ENCODE peak calls at places on chromosomes 2 and 18, in six cellular contexts. One of them, this sample, is unnamed. For H3K4me1, the result is how much of the 10 kb centered on the place peaks cover.

GRCh38 chr18:49733321-49733720 is 80.0 kb downstream of the ACAA2 start:
- DNase-seq in A549: no peak
- DNase-seq in tibial nerve: no peak
- DNase-seq in IMR-90: peak
- DNase-seq in lower lobe of right lung: no peak
- DNase-seq in upper lobe of right lung: no peak
- DNase-seq in this sample: no peak

GRCh38 chr18:48997985-48998831 is 47.4 kb upstream of the SMAD7 start:
- DNase-seq in A549: peak
- DNase-seq in tibial nerve: no peak
- DNase-seq in IMR-90: peak
- DNase-seq in lower lobe of right lung: peak
- DNase-seq in upper lobe of right lung: peak
- DNase-seq in this sample: peak

GRCh38 chr2:216857131-216857550 is 2.7 kb downstream of the TNP1 start:
- DNase-seq in A549: no peak
- DNase-seq in tibial nerve: no peak
- DNase-seq in IMR-90: peak
- DNase-seq in lower lobe of right lung: no peak
- DNase-seq in upper lobe of right lung: no peak
- DNase-seq in this sample: no peak

GRCh38 chr2:20603791-20604190 is 47.1 kb downstream of the HS1BP3 start:
- DNase-seq in A549: no peak
- DNase-seq in tibial nerve: peak
- DNase-seq in IMR-90: no peak
- DNase-seq in lower lobe of right lung: no peak
- DNase-seq in upper lobe of right lung: peak
- DNase-seq in this sample: no peak

GRCh38 chr2:119279666-119280065 is 56.0 kb downstream of the STEAP3 start:
- DNase-seq in A549: no peak
- DNase-seq in tibial nerve: no peak
- DNase-seq in IMR-90: no peak
- DNase-seq in lower lobe of right lung: no peak
- DNase-seq in upper lobe of right lung: no peak
- DNase-seq in this sample: no peak

GRCh38 chr18:56789004-56789888 is 138.1 kb downstream of the WDR7 start:
- DNase-seq in A549: peak
- DNase-seq in tibial nerve: no peak
- DNase-seq in IMR-90: peak
- DNase-seq in lower lobe of right lung: no peak
- DNase-seq in upper lobe of right lung: no peak
- DNase-seq in this sample: peak

GRCh38 chr2:77268626-77269025 is 253.6 kb downstream of the LRRTM4 start:
- DNase-seq in A549: no peak
- DNase-seq in tibial nerve: no peak
- DNase-seq in IMR-90: no peak
- DNase-seq in lower lobe of right lung: no peak
- DNase-seq in upper lobe of right lung: no peak
- DNase-seq in this sample: no peak

GRCh38 chr2:191845248-191845715 is 1.6 kb downstream of the CAVIN2 start:
- DNase-seq in A549: no peak
- DNase-seq in tibial nerve: no peak
- DNase-seq in IMR-90: no peak
- DNase-seq in lower lobe of right lung: peak
- DNase-seq in upper lobe of right lung: peak
- DNase-seq in this sample: no peak

GRCh38 chr18:55249572-55249971 is 290.3 kb upstream of the CCDC68 start:
- DNase-seq in A549: no peak
- DNase-seq in tibial nerve: no peak
- DNase-seq in IMR-90: no peak
- DNase-seq in lower lobe of right lung: no peak
- DNase-seq in upper lobe of right lung: no peak
- DNase-seq in this sample: no peak

GRCh38 chr2:172893111-172893510 is 157.5 kb downstream of the RAPGEF4 start:
- DNase-seq in A549: no peak
- DNase-seq in tibial nerve: no peak
- DNase-seq in IMR-90: no peak
- DNase-seq in lower lobe of right lung: no peak
- DNase-seq in upper lobe of right lung: no peak
- DNase-seq in this sample: no peak

GRCh38 chr2:172887280-172887679 is 151.6 kb downstream of the RAPGEF4 start:
- DNase-seq in A549: no peak
- DNase-seq in tibial nerve: no peak
- DNase-seq in IMR-90: no peak
- DNase-seq in lower lobe of right lung: no peak
- DNase-seq in upper lobe of right lung: no peak
- DNase-seq in this sample: no peak

GRCh38 chr2:172888704-172889103 is 153.1 kb downstream of the RAPGEF4 start:
- DNase-seq in A549: no peak
- DNase-seq in tibial nerve: no peak
- DNase-seq in IMR-90: no peak
- DNase-seq in lower lobe of right lung: no peak
- DNase-seq in upper lobe of right lung: no peak
- DNase-seq in this sample: peak

GRCh38 chr2:172889287-172889686 is 153.6 kb downstream of the RAPGEF4 start:
- DNase-seq in A549: no peak
- DNase-seq in tibial nerve: no peak
- DNase-seq in IMR-90: no peak
- DNase-seq in lower lobe of right lung: no peak
- DNase-seq in upper lobe of right lung: no peak
- DNase-seq in this sample: no peak

DNA sequence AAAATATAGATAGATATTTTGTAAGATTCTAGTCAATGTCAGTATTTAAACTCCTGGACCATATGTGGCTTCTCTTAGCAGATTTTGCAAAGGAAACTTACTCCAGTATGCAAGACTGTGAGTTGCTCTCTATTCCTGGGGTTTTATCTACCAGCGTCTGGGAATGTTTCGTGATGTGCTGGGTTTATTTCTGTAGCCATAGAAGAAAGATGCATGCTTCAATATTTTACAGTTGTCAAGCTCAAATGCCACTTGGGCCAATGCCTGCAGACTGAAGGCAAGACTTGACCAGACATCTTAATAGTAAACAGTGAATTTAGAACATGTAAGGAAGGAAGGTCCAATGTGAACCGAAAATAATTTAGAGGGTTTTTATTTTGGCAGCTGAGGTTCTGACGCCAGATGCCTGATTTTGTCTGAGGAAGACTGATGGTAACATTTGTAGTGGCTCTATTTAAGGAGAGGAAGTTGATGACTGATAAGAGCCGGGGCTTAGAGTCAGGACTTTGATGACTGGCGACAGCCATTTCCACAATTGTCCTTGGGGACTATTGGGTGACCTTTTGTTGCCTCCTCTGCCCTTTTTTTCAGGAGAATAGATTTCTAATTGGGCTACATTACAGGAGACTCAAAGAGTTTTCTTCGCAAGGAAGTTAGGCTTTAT is 154.3 kb downstream of the RAPGEF4 start:
- DNase-seq in A549: no peak
- DNase-seq in tibial nerve: no peak
- DNase-seq in IMR-90: no peak
- DNase-seq in lower lobe of right lung: no peak
- DNase-seq in upper lobe of right lung: no peak
- DNase-seq in this sample: peak
- H3K27ac ChIP-seq in A549: no peak
- H3K27ac ChIP-seq in tibial nerve: no peak
- H3K27ac ChIP-seq in IMR-90: no peak
- H3K27ac ChIP-seq in lower lobe of right lung: no peak
- H3K27ac ChIP-seq in upper lobe of right lung: no peak
- H3K27ac ChIP-seq in this sample: peak

GRCh38 chr2:165584126-165584525 is 114.6 kb downstream of the CSRNP3 start:
- DNase-seq in A549: no peak
- DNase-seq in tibial nerve: no peak
- DNase-seq in IMR-90: no peak
- DNase-seq in lower lobe of right lung: no peak
- DNase-seq in upper lobe of right lung: no peak
- DNase-seq in this sample: no peak

GRCh38 chr2:165582409-165582808 is 112.9 kb downstream of the CSRNP3 start:
- DNase-seq in A549: no peak
- DNase-seq in tibial nerve: no peak
- DNase-seq in IMR-90: no peak
- DNase-seq in lower lobe of right lung: no peak
- DNase-seq in upper lobe of right lung: no peak
- DNase-seq in this sample: peak

GRCh38 chr2:165587335-165587938 is 117.9 kb downstream of the CSRNP3 start:
- DNase-seq in A549: no peak
- DNase-seq in tibial nerve: no peak
- DNase-seq in IMR-90: no peak
- DNase-seq in lower lobe of right lung: no peak
- DNase-seq in upper lobe of right lung: no peak
- DNase-seq in this sample: no peak

GRCh38 chr2:165586019-165586418 is 116.5 kb downstream of the CSRNP3 start:
- DNase-seq in A549: no peak
- DNase-seq in tibial nerve: no peak
- DNase-seq in IMR-90: no peak
- DNase-seq in lower lobe of right lung: no peak
- DNase-seq in upper lobe of right lung: no peak
- DNase-seq in this sample: no peak

DNA sequence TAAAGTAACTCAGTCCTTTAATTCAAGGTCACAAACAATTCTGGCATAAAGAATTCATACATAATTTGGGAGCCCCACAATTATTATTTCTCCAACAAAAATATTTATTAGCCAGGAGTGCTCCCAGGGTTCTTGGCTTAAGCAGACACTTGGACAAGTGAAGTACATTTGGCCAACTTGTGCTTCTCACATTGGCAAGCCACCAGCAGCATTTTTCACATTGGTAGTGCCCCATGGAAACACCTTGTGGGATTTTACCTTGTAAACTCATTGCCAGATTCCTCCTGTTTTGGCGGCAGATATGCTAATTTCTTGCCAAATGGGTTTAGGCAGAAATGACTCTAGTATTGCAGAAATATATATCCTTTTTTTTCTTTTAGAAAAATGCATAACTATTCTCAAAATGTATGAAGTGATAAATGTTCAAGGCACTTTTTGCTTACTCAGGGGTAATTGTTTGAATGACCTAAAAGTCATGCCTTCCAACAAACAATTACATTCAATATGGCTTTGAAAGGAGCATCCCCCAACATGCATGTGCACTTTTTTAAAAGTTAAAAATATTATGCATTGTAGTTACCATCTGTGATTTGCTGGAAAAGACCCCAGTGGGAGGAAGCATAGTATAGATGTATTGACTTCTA is 113.5 kb downstream of the CSRNP3 start:
- DNase-seq in A549: no peak
- DNase-seq in tibial nerve: no peak
- DNase-seq in IMR-90: no peak
- DNase-seq in lower lobe of right lung: no peak
- DNase-seq in upper lobe of right lung: no peak
- DNase-seq in this sample: no peak
- H3K4me1 ChIP-seq in A549: under half
- H3K4me1 ChIP-seq in tibial nerve: under half
- H3K4me1 ChIP-seq in IMR-90: under half
- H3K4me1 ChIP-seq in lower lobe of right lung: under half
- H3K4me1 ChIP-seq in upper lobe of right lung: under half
- H3K4me1 ChIP-seq in this sample: under half

GRCh38 chr2:55610954-55611743 is 6.3 kb downstream of the PPP4R3B start:
- DNase-seq in A549: no peak
- DNase-seq in tibial nerve: no peak
- DNase-seq in IMR-90: no peak
- DNase-seq in lower lobe of right lung: no peak
- DNase-seq in upper lobe of right lung: no peak
- DNase-seq in this sample: no peak

GRCh38 chr2:55611997-55612396 is 5.4 kb downstream of the PPP4R3B start:
- DNase-seq in A549: no peak
- DNase-seq in tibial nerve: no peak
- DNase-seq in IMR-90: no peak
- DNase-seq in lower lobe of right lung: no peak
- DNase-seq in upper lobe of right lung: no peak
- DNase-seq in this sample: no peak

GRCh38 chr2:55607717-55608116 is 9.7 kb downstream of the PPP4R3B start:
- DNase-seq in A549: no peak
- DNase-seq in tibial nerve: no peak
- DNase-seq in IMR-90: no peak
- DNase-seq in lower lobe of right lung: no peak
- DNase-seq in upper lobe of right lung: no peak
- DNase-seq in this sample: no peak

GRCh38 chr2:55609193-55609794 is 8.1 kb downstream of the PPP4R3B start:
- DNase-seq in A549: no peak
- DNase-seq in tibial nerve: no peak
- DNase-seq in IMR-90: no peak
- DNase-seq in lower lobe of right lung: no peak
- DNase-seq in upper lobe of right lung: no peak
- DNase-seq in this sample: no peak

DNA sequence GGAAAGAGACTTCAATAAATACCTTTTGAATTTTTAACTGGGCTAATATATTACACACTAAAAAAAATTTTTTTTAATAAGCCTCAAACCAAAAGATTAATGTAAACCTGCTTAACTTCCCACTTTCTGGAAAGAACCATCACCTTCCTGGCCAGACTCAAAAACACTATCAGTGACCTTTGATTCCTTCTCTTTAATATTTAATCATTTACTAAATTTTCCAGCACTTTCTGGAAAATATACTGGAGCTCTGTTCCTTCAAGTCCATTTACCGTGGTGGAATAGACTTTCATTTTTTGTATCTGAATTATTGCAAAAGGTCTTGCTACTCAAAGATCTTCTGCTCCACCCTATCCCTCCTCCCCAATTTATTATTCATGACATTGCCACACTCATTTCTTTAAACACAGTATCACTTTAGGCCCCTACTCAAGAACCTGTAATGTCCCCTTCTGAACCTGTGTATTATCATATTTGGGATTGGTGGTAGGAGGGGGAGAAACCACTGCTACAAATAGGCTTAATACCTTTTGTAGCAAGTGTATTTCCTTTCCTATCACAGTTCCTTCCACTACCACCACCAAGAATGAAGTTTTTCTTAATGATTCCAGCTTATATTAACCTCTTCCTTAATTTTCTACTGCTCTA is 7.4 kb downstream of the PPP4R3B start:
- DNase-seq in A549: no peak
- DNase-seq in tibial nerve: no peak
- DNase-seq in IMR-90: no peak
- DNase-seq in lower lobe of right lung: no peak
- DNase-seq in upper lobe of right lung: no peak
- DNase-seq in this sample: no peak
- H3K27ac ChIP-seq in A549: peak
- H3K27ac ChIP-seq in tibial nerve: no peak
- H3K27ac ChIP-seq in IMR-90: no peak
- H3K27ac ChIP-seq in lower lobe of right lung: no peak
- H3K27ac ChIP-seq in upper lobe of right lung: no peak
- H3K27ac ChIP-seq in this sample: no peak

GRCh38 chr2:62291517-62292137 is 95.7 kb downstream of the B3GNT2 start:
- DNase-seq in A549: no peak
- DNase-seq in tibial nerve: no peak
- DNase-seq in IMR-90: no peak
- DNase-seq in lower lobe of right lung: no peak
- DNase-seq in upper lobe of right lung: no peak
- DNase-seq in this sample: no peak

GRCh38 chr2:62293151-62293489 is 97.2 kb downstream of the B3GNT2 start:
- DNase-seq in A549: no peak
- DNase-seq in tibial nerve: no peak
- DNase-seq in IMR-90: no peak
- DNase-seq in lower lobe of right lung: no peak
- DNase-seq in upper lobe of right lung: no peak
- DNase-seq in this sample: no peak

GRCh38 chr2:62296034-62296832 is 100.3 kb downstream of the B3GNT2 start:
- DNase-seq in A549: no peak
- DNase-seq in tibial nerve: no peak
- DNase-seq in IMR-90: no peak
- DNase-seq in lower lobe of right lung: no peak
- DNase-seq in upper lobe of right lung: no peak
- DNase-seq in this sample: no peak

GRCh38 chr2:62292190-62292589 is 96.3 kb downstream of the B3GNT2 start:
- DNase-seq in A549: no peak
- DNase-seq in tibial nerve: no peak
- DNase-seq in IMR-90: peak
- DNase-seq in lower lobe of right lung: no peak
- DNase-seq in upper lobe of right lung: no peak
- DNase-seq in this sample: peak

GRCh38 chr2:62293490-62294212 is 97.7 kb downstream of the B3GNT2 start:
- DNase-seq in A549: no peak
- DNase-seq in tibial nerve: peak
- DNase-seq in IMR-90: no peak
- DNase-seq in lower lobe of right lung: peak
- DNase-seq in upper lobe of right lung: peak
- DNase-seq in this sample: peak
- H3K4me1 ChIP-seq in A549: under half
- H3K4me1 ChIP-seq in tibial nerve: under half
- H3K4me1 ChIP-seq in IMR-90: under half
- H3K4me1 ChIP-seq in lower lobe of right lung: under half
- H3K4me1 ChIP-seq in upper lobe of right lung: under half
- H3K4me1 ChIP-seq in this sample: under half

This sample was measured in cardiac muscle cell.